ENCODE peak calls at places on chromosomes 2 and 18, in six cellular contexts. A, B, D, I, T and J are unnamed samples.

GRCh38 chr2:212451786-212452200 is 86.8 kb downstream of the ERBB4 start:
- DNase-seq in I (no peak), D (no peak), B (no peak), A (no peak), T (no peak), J (no peak)

GRCh38 chr18:13485182-13485581 is 241.2 kb downstream of the FAM210A start:
- DNase-seq in I (no peak), D (no peak), A (no peak), B (no peak), T (no peak), J (no peak)

GRCh38 chr18:56522826-56523225 is 115.6 kb downstream of the TXNL1 start:
- DNase-seq in B (no peak), A (no peak), D (no peak), T (no peak), I (no peak), J (no peak)

GRCh38 chr18:59743561-59743960 is 46.3 kb upstream of the CCBE1 start:
- DNase-seq in D (no peak), B (no peak), I (no peak), T (no peak), A (no peak), J (no peak)

GRCh38 chr18:46478796-46479195 is 178.2 kb downstream of the LOXHD1 start:
- DNase-seq in A (no peak), B (no peak), D (no peak), I (no peak), T (no peak), J (no peak)

GRCh38 chr2:54456526-54457325 is 599 bp downstream of the SPTBN1 start:
- DNase-seq in A (no peak), I (peak), T (peak), D (peak), B (no peak), J (no peak)

GRCh38 chr18:77218642-77219041 is 31.0 kb upstream of the GALR1 start:
- DNase-seq in I (no peak), B (no peak), D (no peak), A (no peak), T (no peak), J (no peak)

GRCh38 chr2:223970343-223971128 is 13.3 kb downstream of the MRPL44 start:
- DNase-seq in I (peak), T (no peak), A (peak), D (no peak), B (no peak), J (peak)

GRCh38 chr2:148106331-148106730 is 85.4 kb downstream of the MBD5 start:
- DNase-seq in B (no peak), A (no peak), D (no peak), I (no peak), T (no peak), J (no peak)

GRCh38 chr2:56714400-56714799 is 530.6 kb downstream of the CCDC85A start:
- DNase-seq in D (no peak), B (no peak), T (no peak), A (no peak), I (no peak), J (no peak)

GRCh38 chr2:144280009-144280408 is 239.9 kb downstream of the ZEB2 start:
- DNase-seq in T (no peak), D (no peak), A (no peak), B (no peak), I (no peak), J (no peak)

GRCh38 chr18:22346342-22346967 is 71.3 kb downstream of the CTAGE1 start:
- DNase-seq in I (peak), T (peak), B (no peak), D (no peak), A (peak), J (peak)

GRCh38 chr2:102251042-102251848 is 60.1 kb upstream of the IL1RL1 start:
- DNase-seq in D (peak), B (peak), A (peak), I (peak), T (peak), J (no peak)

GRCh38 chr2:60764736-60765534 is 8.9 kb downstream of the PAPOLG start:
- DNase-seq in I (no peak), T (no peak), B (no peak), A (no peak), D (no peak), J (no peak)

GRCh38 chr2:226151157-226151556 is 648.5 kb downstream of the IRS1 start:
- DNase-seq in D (no peak), B (no peak), I (no peak), T (no peak), A (no peak), J (no peak)

GRCh38 chr2:72533767-72534166 is 292.1 kb downstream of the EXOC6B start:
- DNase-seq in B (no peak), T (no peak), A (no peak), D (no peak), I (no peak), J (no peak)

GRCh38 chr18:23231340-23232021 is 96.2 kb downstream of the CABLES1 start:
- DNase-seq in B (peak), T (peak), D (no peak), A (peak), I (peak), J (no peak)

GRCh38 chr2:169363570-169364150 is 1.3 kb upstream of the LRP2 start:
- DNase-seq in B (no peak), I (peak), D (peak), T (peak), A (no peak), J (no peak)

GRCh38 chr2:62293490-62294212 is 97.7 kb downstream of the B3GNT2 start:
- DNase-seq in T (peak), B (peak), D (no peak), I (peak), A (peak), J (peak)

GRCh38 chr2:211144078-211144477 is 587.7 kb downstream of the CPS1 start:
- DNase-seq in D (no peak), A (no peak), T (no peak), B (no peak), I (no peak), J (no peak)

GRCh38 chr2:152453129-152453642 is 118.2 kb downstream of the FMNL2 start:
- DNase-seq in D (no peak), I (no peak), A (no peak), B (no peak), T (no peak), J (no peak)

GRCh38 chr18:13261658-13262357 is 43.2 kb downstream of the LDLRAD4 start:
- DNase-seq in T (no peak), I (no peak), D (no peak), A (no peak), B (peak), J (no peak)

GRCh38 chr2:147865560-147865959 is 20.7 kb downstream of the ACVR2A start:
- DNase-seq in A (no peak), B (no peak), I (no peak), D (no peak), T (no peak), J (no peak)

GRCh38 chr2:218354850-218355443 is 1.7 kb upstream of the CATIP start:
- DNase-seq in D (peak), B (no peak), T (peak), A (peak), I (no peak), J (no peak)

GRCh38 chr2:28002181-28002580 is 111.7 kb downstream of the BABAM2 start:
- DNase-seq in T (no peak), D (no peak), I (no peak), B (no peak), A (no peak), J (no peak)

GRCh38 chr18:26771524-26771923 is 94.0 kb downstream of the AQP4 start:
- DNase-seq in T (no peak), A (peak), B (no peak), D (no peak), I (peak), J (no peak)

GRCh38 chr2:157698430-157698829 is 69.8 kb upstream of the ACVR1C start:
- DNase-seq in A (no peak), I (no peak), D (no peak), B (no peak), T (no peak), J (no peak)

GRCh38 chr18:29181151-29181901 is 1004.4 kb upstream of the CDH2 start:
- DNase-seq in B (no peak), I (peak), D (no peak), A (no peak), T (no peak), J (no peak)

GRCh38 chr2:47652041-47652713 is 130.8 kb upstream of the MSH6 start:
- DNase-seq in D (no peak), B (no peak), I (no peak), A (no peak), T (no peak), J (no peak)

GRCh38 chr2:16581241-16581640 is 84.4 kb downstream of the CYRIA start:
- DNase-seq in A (no peak), B (no peak), T (no peak), I (no peak), D (no peak), J (no peak)

GRCh38 chr18:26407721-26408601 is 140.4 kb downstream of the KCTD1 start:
- DNase-seq in I (no peak), A (no peak), D (no peak), B (no peak), T (no peak), J (no peak)

GRCh38 chr2:224217962-224218347 is 178.9 kb upstream of the SERPINE2 start:
- DNase-seq in D (no peak), I (peak), T (no peak), B (no peak), A (no peak), J (no peak)

GRCh38 chr2:164710252-164710633 is 89.0 kb upstream of the GRB14 start:
- DNase-seq in A (no peak), I (no peak), B (no peak), D (no peak), T (no peak), J (no peak)

GRCh38 chr18:13541621-13542519 is 184.5 kb downstream of the FAM210A start:
- DNase-seq in B (no peak), I (no peak), T (peak), A (no peak), D (no peak), J (peak)

GRCh38 chr18:41752826-41753225 is 202.2 kb upstream of the PIK3C3 start:
- DNase-seq in A (no peak), B (no peak), I (no peak), D (no peak), T (no peak), J (no peak)

GRCh38 chr2:177332041-177332991 is 60.3 kb upstream of the AGPS start:
- DNase-seq in I (peak), T (peak), A (peak), D (no peak), B (no peak), J (peak)

GRCh38 chr2:105487142-105488069 is 88.6 kb upstream of the FHL2 start:
- DNase-seq in D (no peak), B (no peak), A (no peak), T (no peak), I (no peak), J (no peak)

GRCh38 chr18:25321869-25322268 is 30.1 kb downstream of the ZNF521 start:
- DNase-seq in T (no peak), I (no peak), D (no peak), B (no peak), A (no peak), J (no peak)

GRCh38 chr2:61853086-61853847 is 593 bp downstream of the FAM161A start:
- DNase-seq in I (peak), T (peak), A (peak), D (no peak), B (peak), J (peak)

GRCh38 chr2:32591669-32592463 is 36.0 kb upstream of the TTC27 start:
- DNase-seq in D (no peak), A (no peak), T (no peak), I (no peak), B (no peak), J (no peak)
- TF ChIP-seq POLR2A in D (no peak), A (no peak), T (no peak), I (no peak), B (no peak), J (no peak)

GRCh38 chr2:109242654-109243331 is 113.8 kb downstream of the SH3RF3 start:
- DNase-seq in D (no peak), I (peak), B (peak), T (peak), A (no peak), J (peak)

GRCh38 chr2:109242222-109242653 is 113.2 kb downstream of the SH3RF3 start:
- DNase-seq in B (peak), A (no peak), D (no peak), I (peak), T (no peak), J (no peak)

GRCh38 chr2:109244750-109245382 is 115.9 kb downstream of the SH3RF3 start:
- DNase-seq in A (no peak), T (no peak), D (peak), I (peak), B (peak), J (no peak)

GRCh38 chr2:109246176-109246575 is 117.2 kb downstream of the SH3RF3 start:
- DNase-seq in A (no peak), B (peak), D (no peak), I (no peak), T (no peak), J (no peak)

GRCh38 chr2:109243526-109244425 is 114.8 kb downstream of the SH3RF3 start:
- DNase-seq in I (no peak), D (no peak), A (no peak), B (peak), T (no peak), J (no peak)
- H3K4me3 ChIP-seq in I (no peak), D (no peak), A (no peak), B (no peak), T (no peak), J (no peak)

DNA sequence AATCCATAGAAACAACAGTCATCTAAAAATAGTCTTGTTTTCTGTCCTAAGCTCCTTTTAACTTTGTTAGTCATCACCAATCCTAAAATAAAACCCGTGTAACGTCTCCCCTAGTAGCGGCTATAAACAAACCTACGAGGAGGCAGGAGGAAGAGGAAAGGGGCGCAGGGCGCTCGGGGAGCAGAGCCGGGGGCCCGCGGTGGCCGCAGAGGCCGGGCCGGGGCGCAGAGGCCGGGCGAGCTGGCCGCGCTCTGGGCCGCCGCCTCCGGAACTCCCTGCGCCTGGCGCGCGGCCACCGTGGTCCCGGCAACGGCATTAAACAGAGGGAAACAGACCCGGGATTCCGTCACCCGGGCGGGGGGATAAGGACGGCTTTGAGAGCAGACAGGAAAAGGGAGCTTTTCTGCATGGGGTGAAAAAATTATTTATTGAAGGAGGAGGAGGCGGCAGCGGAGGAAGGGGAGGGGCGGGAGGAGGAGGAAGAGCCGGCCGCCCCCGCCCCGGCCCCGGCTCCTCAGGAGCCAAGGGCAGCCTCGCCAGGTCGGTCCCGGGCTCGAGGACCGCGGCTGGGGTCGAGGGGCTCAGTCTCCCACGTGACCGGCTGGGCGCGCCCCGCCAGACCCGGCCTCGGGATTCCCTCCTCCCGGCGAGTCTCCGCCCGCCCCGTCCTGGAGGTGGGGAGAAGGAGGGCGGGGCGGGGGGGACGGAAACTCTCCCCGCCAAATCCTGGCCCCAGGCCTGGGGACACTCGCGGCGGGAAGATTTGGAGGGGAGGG is 1.9 kb upstream of the NFATC1 start:
- DNase-seq in I (peak), D (peak), T (peak), B (peak), A (peak), J (peak)
- TF ChIP-seq POLR2A in I (no peak), D (no peak), T (no peak), B (no peak), A (no peak), J (peak)

DNA sequence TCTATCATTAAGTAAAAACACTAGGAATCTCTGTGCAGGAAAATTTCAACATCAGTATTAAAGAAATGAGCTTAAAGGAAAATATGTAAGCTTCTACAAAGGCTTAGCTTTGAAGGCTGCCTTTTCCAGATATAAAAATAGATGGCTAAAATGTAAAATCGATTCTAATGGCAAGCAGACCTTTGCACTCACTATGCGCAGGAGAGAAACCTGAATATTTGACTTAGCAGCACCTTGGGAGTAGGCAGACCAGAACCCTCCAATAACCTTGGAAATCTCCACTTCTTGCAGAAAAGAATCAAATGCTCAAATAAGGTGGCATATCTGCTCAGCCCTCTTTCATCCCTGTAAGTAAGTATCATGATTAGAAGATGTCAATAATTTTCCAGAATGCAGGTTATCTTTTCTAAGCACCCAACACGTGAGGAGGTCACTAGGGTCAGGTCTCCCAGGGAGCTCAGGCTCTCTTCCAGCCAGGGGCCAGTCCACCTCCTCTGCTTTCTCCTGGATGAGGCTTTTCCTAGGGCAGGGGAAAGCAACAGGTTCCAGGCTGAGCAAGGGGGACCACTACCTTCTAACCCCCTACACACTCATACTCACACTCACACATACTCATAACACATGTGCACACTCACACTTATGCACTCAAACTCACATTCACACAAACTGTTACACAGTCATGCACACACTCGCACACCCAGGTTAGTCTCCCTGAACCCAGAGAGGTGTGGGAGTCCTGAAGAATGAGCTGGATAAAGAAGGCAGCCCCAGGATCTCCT is 3.8 kb downstream of the PIEZO2 start:
- DNase-seq in A (no peak), D (no peak), B (no peak), T (no peak), I (no peak), J (no peak)
- H3K4me3 ChIP-seq in A (no peak), D (no peak), B (no peak), T (no peak), I (no peak), J (no peak)

GRCh38 chr18:3251963-3252277 is 4.3 kb downstream of the MYL12A start:
- DNase-seq in T (no peak), D (no peak), I (no peak), B (no peak), A (no peak), J (no peak)

GRCh38 chr18:3250237-3251107 is 2.9 kb downstream of the MYL12A start:
- DNase-seq in A (no peak), D (no peak), B (no peak), I (no peak), T (no peak), J (no peak)

GRCh38 chr18:3248670-3249359 is 1.2 kb downstream of the MYL12A start:
- DNase-seq in B (no peak), D (no peak), T (peak), I (no peak), A (no peak), J (peak)

GRCh38 chr18:3252843-3253242 is 5.2 kb downstream of the MYL12A start:
- DNase-seq in A (no peak), I (no peak), B (no peak), D (no peak), T (no peak), J (no peak)

GRCh38 chr18:3251249-3251962 is 3.8 kb downstream of the MYL12A start:
- DNase-seq in D (no peak), A (no peak), T (no peak), I (no peak), B (no peak), J (no peak)
- TF ChIP-seq POLR2A in D (no peak), A (no peak), T (no peak), I (no peak), B (no peak), J (no peak)

GRCh38 chr2:38074047-38074774 is 1.7 kb downstream of the CYP1B1 start:
- DNase-seq in A (no peak), I (no peak), T (no peak), D (peak), B (peak), J (no peak)
- H3K4me3 ChIP-seq in A (peak), I (no peak), T (peak), D (peak), B (no peak), J (peak)